ENCODE peak calls at places on chromosomes 16 and 17, in nine cellular contexts. K, F, J, N, I, Q, C, H and L are unnamed samples.

GRCh38 chr16:85587763-85588474 is 25.2 kb upstream of the GSE1 start:
- DNase-seq in K (no peak), Q (no peak), J (no peak), C (no peak), N (no peak), F (no peak), H (no peak), I (no peak), L (no peak)

GRCh38 chr16:49696414-49697101 is 159.4 kb downstream of the ZNF423 start:
- DNase-seq in J (no peak), K (no peak), I (no peak), F (no peak), C (no peak), N (no peak), Q (no peak), H (no peak), L (no peak)

GRCh38 chr17:55735784-55736405 is 13.2 kb upstream of the TMEM100 start:
- DNase-seq in H (peak), Q (peak), C (no peak), J (no peak), I (no peak), N (peak), K (no peak), F (peak), L (no peak)

GRCh38 chr16:69927056-69927757 is 23.9 kb upstream of the CLEC18A start:
- DNase-seq in Q (no peak), I (no peak), C (peak), F (no peak), K (no peak), N (no peak), H (peak), J (peak), L (peak)

GRCh38 chr16:84788968-84789371 is 30.8 kb upstream of the CRISPLD2 start:
- DNase-seq in I (no peak), H (peak), C (no peak), J (no peak), Q (no peak), F (no peak), K (no peak), N (no peak), L (no peak)

GRCh38 chr17:81547614-81547982 is 4.6 kb downstream of the FAAP100 start:
- DNase-seq in H (no peak), Q (no peak), N (no peak), I (no peak), K (no peak), J (peak), F (no peak), C (no peak), L (no peak)

GRCh38 chr17:7380321-7380720 is 568 bp upstream of the TNK1 start:
- DNase-seq in J (peak), H (peak), I (no peak), F (no peak), K (no peak), N (no peak), C (no peak), Q (peak), L (no peak)

GRCh38 chr17:27478901-27479531 is 22.8 kb downstream of the KSR1 start:
- DNase-seq in I (no peak), F (no peak), N (no peak), J (no peak), K (no peak), Q (no peak), C (no peak), H (no peak), L (no peak)

GRCh38 chr17:9928601-9929341 is 23.7 kb upstream of the RCVRN start:
- DNase-seq in C (peak), I (no peak), F (peak), K (no peak), N (peak), H (peak), Q (peak), J (no peak), L (no peak)

GRCh38 chr17:19753661-19754463 is 5.8 kb upstream of the ALDH3A1 start:
- DNase-seq in J (peak), I (no peak), N (no peak), F (peak), H (peak), K (peak), C (no peak), Q (no peak), L (peak)

GRCh38 chr17:78276098-78276497 is 44.7 kb downstream of the TMEM235 start:
- DNase-seq in Q (no peak), I (no peak), F (no peak), K (no peak), J (no peak), C (no peak), N (no peak), H (no peak), L (no peak)

GRCh38 chr16:71440669-71441347 is 1.0 kb downstream of the TLE7 start:
- DNase-seq in N (no peak), K (no peak), J (no peak), H (no peak), F (no peak), Q (no peak), C (no peak), I (no peak), L (no peak)

GRCh38 chr17:45147102-45147580 is 1.1 kb upstream of the HEXIM1 start:
- DNase-seq in N (peak), J (peak), H (no peak), C (no peak), F (peak), K (peak), I (no peak), Q (peak), L (no peak)

GRCh38 chr16:75382611-75383010 is 50.7 kb downstream of the CFDP1 start:
- DNase-seq in N (no peak), C (no peak), H (no peak), J (no peak), Q (no peak), K (no peak), F (no peak), I (no peak), L (no peak)

GRCh38 chr16:84737192-84737591 is 37.4 kb downstream of the USP10 start:
- DNase-seq in N (no peak), H (no peak), I (no peak), F (no peak), K (no peak), J (no peak), C (no peak), Q (no peak), L (no peak)

GRCh38 chr17:15971108-15971507 is 26.2 kb downstream of the ADORA2B start:
- DNase-seq in K (no peak), Q (no peak), F (no peak), H (no peak), N (no peak), J (no peak), I (no peak), C (no peak), L (no peak)

GRCh38 chr17:77742579-77742978 is 215.9 kb upstream of the TNRC6C start:
- DNase-seq in F (no peak), C (no peak), N (no peak), J (no peak), Q (no peak), K (no peak), H (no peak), I (no peak), L (no peak)

GRCh38 chr16:60203525-60204124 is 1469.5 kb upstream of the GOT2 start:
- DNase-seq in J (no peak), H (peak), F (peak), N (no peak), C (peak), I (no peak), Q (no peak), K (no peak), L (no peak)

GRCh38 chr17:7882068-7882467 is 6.5 kb upstream of the CHD3 start:
- DNase-seq in Q (no peak), K (peak), N (no peak), J (no peak), I (no peak), H (no peak), C (no peak), F (no peak), L (no peak)

GRCh38 chr16:57469917-57470470 is 7.5 kb downstream of the POLR2C start:
- DNase-seq in K (no peak), I (no peak), N (no peak), J (no peak), F (no peak), C (no peak), H (no peak), Q (no peak), L (no peak)

GRCh38 chr17:57068222-57068658 is 16.8 kb upstream of the AKAP1 start:
- DNase-seq in J (no peak), C (no peak), N (peak), H (no peak), I (no peak), F (no peak), K (no peak), Q (peak), L (no peak)

GRCh38 chr16:88941933-88942909 is 34.8 kb downstream of the CBFA2T3 start:
- DNase-seq in K (no peak), I (peak), J (no peak), F (no peak), C (no peak), Q (no peak), N (no peak), H (no peak), L (no peak)

GRCh38 chr17:55996826-55997225 is 156.4 kb upstream of the ANKFN1 start:
- DNase-seq in H (peak), C (no peak), K (no peak), Q (no peak), N (no peak), F (no peak), I (no peak), J (no peak), L (no peak)

GRCh38 chr16:85248269-85248668 is 136.0 kb upstream of the CIBAR2 start:
- DNase-seq in K (no peak), H (no peak), I (no peak), F (no peak), C (no peak), Q (no peak), N (no peak), J (no peak), L (no peak)

GRCh38 chr17:55843785-55844184 is 92.9 kb downstream of the PCTP start:
- DNase-seq in Q (no peak), H (no peak), K (no peak), F (no peak), J (no peak), I (no peak), C (no peak), N (no peak), L (no peak)

GRCh38 chr16:88355093-88355388 is 27.7 kb upstream of the ZNF469 start:
- DNase-seq in J (no peak), F (no peak), N (no peak), H (no peak), Q (no peak), C (no peak), I (no peak), K (no peak), L (no peak)